ENCODE peak calls at places on chromosomes 16 and 17, in four cellular contexts. Y is ascending aorta, J is NCI-H2081, V is nucleus accumbens. A is an unnamed sample.

GRCh38 chr16:2198283-2198682 is 1.9 kb upstream of the CASKIN1 start:
- DNase-seq in Y (no peak), J (no peak), V (no peak), A (no peak)

GRCh38 chr17:79809530-79810137 is 12.8 kb upstream of the CBX8 start:
- DNase-seq in Y (no peak), J (peak; percentile 77), V (no peak), A (no peak)

GRCh38 chr17:74464730-74465377 is 1.6 kb upstream of the CD300A start:
- DNase-seq in Y (no peak), J (no peak), V (no peak), A (no peak)

GRCh38 chr16:397135-397661 is at the start of gene NME4:
- DNase-seq in Y (no peak), J (peak; percentile 48), V (no peak), A (no peak)

GRCh38 chr16:24652209-24652712 is 77.2 kb upstream of the TNRC6A start:
- DNase-seq in Y (no peak), J (no peak), V (no peak), A (no peak)

GRCh38 chr16:11757671-11758545 is 15.3 kb upstream of the TXNDC11 start:
- DNase-seq in Y (no peak), J (no peak), V (no peak), A (no peak)

GRCh38 chr17:82924812-82925211 is 85.0 kb upstream of the ZNF750 start:
- DNase-seq in Y (no peak), J (no peak), V (no peak), A (no peak)

GRCh38 chr16:88649195-88649923 is 1.5 kb downstream of the CYBA start:
- DNase-seq in Y (no peak), J (peak; percentile 84), V (no peak), A (no peak)

GRCh38 chr17:65559483-65559801 is 2.0 kb downstream of the AXIN2 start:
- DNase-seq in Y (no peak), J (no peak), V (no peak), A (no peak)